ENCODE peak calls at places on chromosomes 13 and 19, in seven cellular contexts. M, V, L, S, G, Z and C are unnamed samples.

GRCh38 chr19:49447485-49448431 is 3.9 kb downstream of the PIH1D1 start:
- DNase-seq in M (peak; percentile 8), V (no peak), L (no peak), S (peak; percentile 94), G (no peak), Z (peak; percentile 75), C (peak; percentile 68)

GRCh38 chr19:41705393-41706174 is 2.8 kb upstream of the CEACAM5 start:
- DNase-seq in M (no peak), V (no peak), L (peak; percentile 4), S (peak; percentile 67), G (no peak), Z (no peak), C (peak; percentile 20)

GRCh38 chr13:92512852-92513251 is 713.8 kb upstream of the GPC6 start:
- DNase-seq in M (no peak), V (no peak), L (no peak), S (no peak), G (no peak), Z (no peak), C (no peak)

GRCh38 chr19:38958301-38958700 is 17.2 kb downstream of the FBXO17 start:
- DNase-seq in M (no peak), V (no peak), L (no peak), S (no peak), G (no peak), Z (no peak), C (no peak)

GRCh38 chr13:113024466-113024865 is 55.5 kb downstream of the MCF2L start:
- DNase-seq in M (no peak), V (no peak), L (no peak), S (no peak), G (no peak), Z (no peak), C (no peak)

GRCh38 chr19:46297700-46298476 is 1.0 kb downstream of the HIF3A start:
- DNase-seq in M (no peak), V (no peak), L (no peak), S (no peak), G (peak; percentile 59), Z (no peak), C (no peak)

GRCh38 chr13:51230473-51231105 is 8.4 kb downstream of the FAM124A start:
- DNase-seq in M (peak; percentile 7), V (no peak), L (no peak), S (peak; percentile 18), G (peak; percentile 28), Z (no peak), C (no peak)

GRCh38 chr13:101988140-101988539 is 413.7 kb downstream of the FGF14 start:
- DNase-seq in M (no peak), V (no peak), L (no peak), S (no peak), G (no peak), Z (no peak), C (no peak)

GRCh38 chr13:63367522-63368198 is 1952.0 kb upstream of the PCDH20 start:
- DNase-seq in M (no peak), V (no peak), L (no peak), S (peak; percentile 30), G (no peak), Z (no peak), C (no peak)

GRCh38 chr13:85675508-85675907 is 123.7 kb downstream of the SLITRK6 start:
- DNase-seq in M (no peak), V (no peak), L (no peak), S (no peak), G (no peak), Z (no peak), C (no peak)

GRCh38 chr13:50389726-50390125 is 374.5 kb downstream of the KCNRG start:
- DNase-seq in M (no peak), V (no peak), L (no peak), S (no peak), G (no peak), Z (no peak), C (no peak)

GRCh38 chr19:43664008-43664407 is 6.0 kb downstream of the PLAUR start:
- DNase-seq in M (no peak), V (no peak), L (no peak), S (no peak), G (no peak), Z (no peak), C (no peak)

GRCh38 chr19:45340899-45341453 is 426 bp downstream of the KLC3 start:
- DNase-seq in M (peak; percentile 8), V (no peak), L (no peak), S (peak; percentile 51), G (peak; percentile 29), Z (no peak), C (peak; percentile 24)

GRCh38 chr19:51448011-51448744 is 10.1 kb downstream of the SIGLEC8 start:
- DNase-seq in M (no peak), V (no peak), L (no peak), S (no peak), G (no peak), Z (no peak), C (no peak)

GRCh38 chr13:103953859-103954258 is 887.6 kb upstream of the SLC10A2 start:
- DNase-seq in M (no peak), V (no peak), L (no peak), S (no peak), G (no peak), Z (no peak), C (no peak)

GRCh38 chr13:27133889-27134288 is 37.7 kb downstream of the USP12 start:
- DNase-seq in M (no peak), V (no peak), L (no peak), S (no peak), G (no peak), Z (no peak), C (no peak)

GRCh38 chr19:55526216-55527196 is 10.4 kb downstream of the SBK2 start:
- DNase-seq in M (peak; percentile 87), V (no peak), L (no peak), S (no peak), G (peak; percentile 33), Z (no peak), C (peak; percentile 79)

GRCh38 chr19:41691268-41691970 is 3.3 kb upstream of the CEACAM7 start:
- DNase-seq in M (no peak), V (no peak), L (no peak), S (peak; percentile 61), G (no peak), Z (no peak), C (peak; percentile 8)

GRCh38 chr13:20006206-20006605 is 47.7 kb downstream of the ZMYM2 start:
- DNase-seq in M (peak; percentile 81), V (no peak), L (no peak), S (no peak), G (peak; percentile 30), Z (no peak), C (no peak)

GRCh38 chr19:35318679-35319448 is 10.1 kb upstream of the CD22 start:
- DNase-seq in M (peak; percentile 71), V (peak; percentile 99), L (no peak), S (peak; percentile 25), G (peak; percentile 72), Z (no peak), C (no peak)

GRCh38 chr19:38402967-38403674 is at the start of gene FAM98C:
- DNase-seq in M (peak; percentile 92), V (peak; percentile 98), L (peak; percentile 98), S (peak; percentile 99), G (peak; percentile 96), Z (peak; percentile 94), C (peak; percentile 99)

GRCh38 chr19:44692379-44692721 is 6.6 kb upstream of the CEACAM16 start:
- DNase-seq in M (no peak), V (no peak), L (no peak), S (no peak), G (no peak), Z (no peak), C (no peak)

GRCh38 chr13:84951128-84951527 is 848.1 kb downstream of the SLITRK6 start:
- DNase-seq in M (no peak), V (no peak), L (no peak), S (no peak), G (no peak), Z (no peak), C (no peak)

GRCh38 chr13:65149687-65150086 is 2080.4 kb downstream of the PCDH9 start:
- DNase-seq in M (no peak), V (no peak), L (no peak), S (peak; percentile 39), G (no peak), Z (no peak), C (no peak)

GRCh38 chr19:31235806-31236205 is 113.4 kb downstream of the TSHZ3 start:
- DNase-seq in M (no peak), V (no peak), L (no peak), S (no peak), G (no peak), Z (no peak), C (no peak)

GRCh38 chr19:45556835-45557234 is 27.8 kb downstream of the OPA3 start:
- DNase-seq in M (no peak), V (no peak), L (no peak), S (no peak), G (no peak), Z (no peak), C (no peak)

GRCh38 chr19:41997121-41997850 is 3.3 kb upstream of the ATP1A3 start:
- DNase-seq in M (peak; percentile 22), V (peak; percentile 22), L (peak; percentile 69), S (peak; percentile 81), G (peak; percentile 45), Z (no peak), C (peak; percentile 76)

GRCh38 chr13:110520431-110521295 is 40.9 kb downstream of the RAB20 start:
- DNase-seq in M (peak; percentile 53), V (peak; percentile 45), L (no peak), S (no peak), G (peak; percentile 45), Z (no peak), C (no peak)
- H3K18ac ChIP-seq in M (no peak overlapping the region), V (no peak overlapping the region), L (no peak overlapping the region), S (no peak overlapping the region), G (no peak overlapping the region), Z (no peak overlapping the region), C (no peak overlapping the region)

GRCh38 chr13:100102042-100102441 is 13.1 kb downstream of the PCCA start:
- DNase-seq in M (no peak), V (no peak), L (no peak), S (no peak), G (no peak), Z (no peak), C (no peak)
- H3K18ac ChIP-seq in M (no peak overlapping the region), V (no peak overlapping the region), L (no peak overlapping the region), S (no peak overlapping the region), G (peak overlapping the region; percentile 66), Z (no peak overlapping the region), C (no peak overlapping the region)

GRCh38 chr13:74930402-74931165 is 551.4 kb downstream of the TBC1D4 start:
- DNase-seq in M (peak; percentile 61), V (no peak), L (no peak), S (no peak), G (peak; percentile 13), Z (no peak), C (no peak)
- H3K18ac ChIP-seq in M (no peak overlapping the region), V (no peak overlapping the region), L (no peak overlapping the region), S (no peak overlapping the region), G (no peak overlapping the region), Z (no peak overlapping the region), C (no peak overlapping the region)

DNA sequence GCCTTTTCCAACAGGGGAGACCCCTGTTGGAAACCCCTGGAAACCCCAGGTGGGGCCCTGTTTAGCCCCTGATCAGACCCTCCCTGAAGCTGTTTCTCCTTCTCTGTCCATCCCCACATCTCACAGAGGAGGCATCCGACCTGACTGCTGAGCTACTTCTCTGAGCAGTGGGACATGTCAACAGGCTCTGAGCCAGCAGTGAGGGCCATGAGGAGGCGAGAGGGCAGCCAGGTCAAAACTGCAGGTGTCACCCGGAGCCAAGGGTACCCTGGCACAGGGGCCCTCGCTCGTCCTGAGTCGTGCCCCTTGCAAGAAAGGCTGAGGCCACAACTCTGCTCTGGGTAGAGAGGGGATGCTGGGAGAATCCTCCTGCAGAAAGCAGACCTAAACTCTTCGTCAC is 13.6 kb downstream of the PEPD start:
- DNase-seq in M (no peak), V (no peak), L (no peak), S (no peak), G (no peak), Z (no peak), C (no peak)
- H3K18ac ChIP-seq in M (no peak overlapping the region), V (no peak overlapping the region), L (no peak overlapping the region), S (no peak overlapping the region), G (no peak overlapping the region), Z (no peak overlapping the region), C (no peak overlapping the region)